ENCODE peak calls at places on chromosomes 1 and 21, in eight cellular contexts. H, B, X, U, S, M, L and Y are unnamed samples.

GRCh38 chr21:34844033-34844923 is 175.5 kb downstream of the CLIC6 start:
- DNase-seq in X (peak; percentile 78), M (no peak), U (no peak), S (no peak), B (no peak), H (peak; percentile 37), L (peak; percentile 80), Y (peak; percentile 77)

GRCh38 chr1:58879464-58879863 is 95.6 kb upstream of the JUN start:
- DNase-seq in H (no peak), S (no peak), M (no peak), L (no peak), X (no peak), U (no peak), B (no peak), Y (no peak)

GRCh38 chr1:172040466-172040865 is 199.2 kb downstream of the DNM3 start:
- DNase-seq in B (no peak), L (no peak), U (no peak), S (no peak), X (no peak), H (no peak), M (no peak), Y (peak; percentile 76)

GRCh38 chr1:172851871-172852270 is 193.0 kb downstream of the FASLG start:
- DNase-seq in U (no peak), H (no peak), S (no peak), L (no peak), B (no peak), X (no peak), M (no peak), Y (no peak)

GRCh38 chr1:97989094-97989680 is 68.4 kb upstream of the DPYD start:
- DNase-seq in U (no peak), M (no peak), S (no peak), X (no peak), L (no peak), H (no peak), B (no peak), Y (peak; percentile 19)

GRCh38 chr1:117658676-117659075 is 52.8 kb downstream of the TENT5C start:
- DNase-seq in M (no peak), X (no peak), H (peak; percentile 57), U (peak; percentile 73), S (no peak), B (peak; percentile 92), L (no peak), Y (no peak)

GRCh38 chr1:36157115-36157903 is 1.3 kb downstream of the MAP7D1 start:
- DNase-seq in X (no peak), H (no peak), B (no peak), S (peak; percentile 68), U (no peak), L (no peak), M (peak; percentile 56), Y (no peak)

GRCh38 chr1:220652995-220653394 is 37.2 kb upstream of the C1orf115 start:
- DNase-seq in M (no peak), H (no peak), X (no peak), L (no peak), U (no peak), S (no peak), B (no peak), Y (no peak)

GRCh38 chr1:154190550-154190949 is 1.4 kb downstream of the TPM3 start:
- DNase-seq in U (no peak), X (no peak), H (no peak), S (no peak), B (no peak), M (no peak), L (no peak), Y (no peak)

GRCh38 chr1:25572107-25572506 is 28.7 kb downstream of the LDLRAP1 start:
- DNase-seq in M (no peak), L (no peak), H (no peak), U (no peak), X (no peak), S (no peak), B (no peak), Y (no peak)

GRCh38 chr1:108624069-108624468 is 36.8 kb downstream of the HENMT1 start:
- DNase-seq in U (no peak), S (no peak), L (no peak), M (no peak), B (no peak), X (no peak), H (no peak), Y (no peak)

GRCh38 chr1:186165303-186165702 is 209.8 kb downstream of the TPR start:
- DNase-seq in L (no peak), H (no peak), U (no peak), S (no peak), B (no peak), X (no peak), M (no peak), Y (no peak)

GRCh38 chr1:223732993-223733798 is 20.9 kb downstream of the CAPN2 start:
- DNase-seq in S (no peak), B (no peak), L (no peak), H (no peak), U (no peak), X (no peak), M (no peak), Y (no peak)

GRCh38 chr1:225597926-225598575 is 54.9 kb downstream of the ENAH start:
- DNase-seq in X (no peak), S (no peak), B (no peak), L (no peak), H (no peak), U (no peak), M (no peak), Y (no peak)

DNA sequence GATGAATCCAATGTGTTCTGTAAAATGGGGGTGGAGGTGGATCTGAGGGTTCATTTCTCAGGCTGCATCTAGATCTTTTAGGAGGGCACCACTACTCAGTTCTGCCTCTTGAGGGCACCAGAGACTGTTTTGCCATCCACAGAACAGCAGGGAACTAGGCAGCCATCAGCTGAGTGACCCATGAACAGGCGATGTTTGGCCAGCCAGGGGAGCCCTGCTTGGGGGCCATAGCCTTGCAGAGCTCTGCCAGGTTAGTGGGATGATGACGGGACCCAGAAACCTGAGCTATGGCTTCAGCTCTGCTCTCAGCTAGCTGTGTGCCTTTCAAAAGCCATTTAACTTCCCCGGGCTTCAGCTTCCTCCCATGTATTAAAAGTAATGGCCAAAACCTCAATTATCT is 13.4 kb upstream of the NOS1AP start:
- DNase-seq in B (peak; percentile 74), H (peak; percentile 58), M (peak; percentile 66), U (peak; percentile 49), S (peak; percentile 83), X (peak; percentile 40), L (no peak), Y (peak; percentile 14)
- TF ChIP-seq CTCF in B (peak; percentile 51), H (peak; percentile 62), M (peak; percentile 85), U (peak; percentile 67), S (peak; percentile 96), X (peak; percentile 89), L (peak; percentile 81), Y (peak; percentile 94)

GRCh38 chr1:203083463-203083921 is 2.3 kb downstream of the MYOG start:
- DNase-seq in H (no peak), X (no peak), L (no peak), B (peak; percentile 53), U (peak; percentile 6), M (no peak), S (no peak), Y (no peak)
- TF ChIP-seq CTCF in H (no peak), X (peak; percentile 36), L (no peak), B (no peak), U (no peak), M (no peak), S (no peak), Y (no peak)

GRCh38 chr1:201436461-201436860 is 14.9 kb upstream of the TNNI1 start:
- DNase-seq in L (no peak), B (no peak), S (peak; percentile 55), U (no peak), X (no peak), M (no peak), H (no peak), Y (no peak)
- TF ChIP-seq CTCF in L (no peak), B (no peak), S (peak; percentile 12), U (no peak), X (no peak), M (no peak), H (no peak), Y (peak; percentile 7)

GRCh38 chr1:112304151-112304550 is 91.9 kb upstream of the CTTNBP2NL start:
- DNase-seq in S (no peak), H (no peak), L (no peak), B (no peak), M (no peak), X (no peak), U (no peak), Y (no peak)

GRCh38 chr1:112297536-112297935 is 98.5 kb upstream of the CTTNBP2NL start:
- DNase-seq in M (no peak), S (no peak), B (no peak), H (no peak), X (no peak), U (no peak), L (no peak), Y (no peak)

GRCh38 chr1:112296908-112297307 is 99.1 kb upstream of the CTTNBP2NL start:
- DNase-seq in U (no peak), M (no peak), H (no peak), X (no peak), L (no peak), B (no peak), S (no peak), Y (no peak)

GRCh38 chr1:112298558-112298957 is 97.5 kb upstream of the CTTNBP2NL start:
- DNase-seq in H (peak; percentile 59), M (no peak), U (peak; percentile 12), X (peak; percentile 27), S (peak; percentile 80), B (no peak), L (no peak), Y (peak; percentile 54)
- TF ChIP-seq CTCF in H (peak; percentile 18), M (peak; percentile 21), U (peak; percentile 40), X (no peak), S (peak; percentile 78), B (no peak), L (no peak), Y (peak; percentile 89)

DNA sequence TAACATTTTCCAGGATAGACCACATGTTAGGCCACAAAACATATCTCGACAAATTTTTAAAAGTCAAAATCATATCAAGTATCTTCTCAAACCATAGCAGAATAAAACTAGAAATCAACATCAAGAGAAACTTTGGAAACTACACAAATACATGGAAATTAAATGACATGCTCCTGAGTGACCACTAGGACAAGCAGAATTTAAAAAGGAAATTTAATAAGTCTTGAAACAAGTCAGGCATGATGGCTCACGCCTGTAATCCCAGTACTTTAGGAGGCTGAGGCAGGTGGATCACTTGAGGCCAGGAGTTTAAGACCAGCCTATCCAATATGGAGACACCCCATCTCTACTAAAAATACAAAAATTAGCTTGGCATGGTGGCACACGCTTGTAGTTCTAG is 26.4 kb upstream of the UTS2 start:
- DNase-seq in X (no peak), M (no peak), L (no peak), H (no peak), U (no peak), S (no peak), B (no peak), Y (no peak)
- TF ChIP-seq CTCF in X (no peak), M (no peak), L (no peak), H (no peak), U (no peak), S (no peak), B (no peak), Y (no peak)